ENCODE peak calls at places on chromosomes 3 and 15, in nine cellular contexts. One of them, this sample, is unnamed.
A peak's percentile ranks its signal among the peaks of the same experiment; 100 is the strongest.

GRCh38 chr15:37981781-37982180 is 47.3 kb downstream of the TMCO5A start:
- DNase-seq in neural progenitor cell: peak; percentile 30
- DNase-seq in PC-3: peak; percentile 57
- DNase-seq in H9: no peak
- DNase-seq in psoas muscle: no peak
- DNase-seq in aorta: no peak
- DNase-seq in upper lobe of right lung: no peak
- DNase-seq in small intestine: peak; percentile 24
- DNase-seq in left ventricle myocardium inferior: no peak
- DNase-seq in this sample: no peak

GRCh38 chr3:4174760-4175159 is 128.4 kb upstream of the SETMAR start:
- DNase-seq in neural progenitor cell: no peak
- DNase-seq in PC-3: no peak
- DNase-seq in H9: no peak
- DNase-seq in psoas muscle: no peak
- DNase-seq in aorta: no peak
- DNase-seq in upper lobe of right lung: no peak
- DNase-seq in small intestine: no peak
- DNase-seq in left ventricle myocardium inferior: no peak
- DNase-seq in this sample: no peak

GRCh38 chr3:23219117-23219516 is 16.0 kb downstream of the UBE2E2 start:
- DNase-seq in neural progenitor cell: no peak
- DNase-seq in PC-3: peak; percentile 41
- DNase-seq in H9: no peak
- DNase-seq in psoas muscle: no peak
- DNase-seq in aorta: no peak
- DNase-seq in upper lobe of right lung: no peak
- DNase-seq in small intestine: no peak
- DNase-seq in left ventricle myocardium inferior: no peak
- DNase-seq in this sample: no peak

GRCh38 chr3:154973851-154974250 is 106.3 kb upstream of the MME start:
- DNase-seq in neural progenitor cell: no peak
- DNase-seq in PC-3: no peak
- DNase-seq in H9: no peak
- DNase-seq in psoas muscle: no peak
- DNase-seq in aorta: no peak
- DNase-seq in upper lobe of right lung: no peak
- DNase-seq in small intestine: no peak
- DNase-seq in left ventricle myocardium inferior: no peak
- DNase-seq in this sample: no peak

GRCh38 chr3:173823911-173824460 is 426.4 kb downstream of the NLGN1 start:
- DNase-seq in neural progenitor cell: no peak
- DNase-seq in PC-3: no peak
- DNase-seq in H9: no peak
- DNase-seq in psoas muscle: no peak
- DNase-seq in aorta: no peak
- DNase-seq in upper lobe of right lung: no peak
- DNase-seq in small intestine: no peak
- DNase-seq in left ventricle myocardium inferior: no peak
- DNase-seq in this sample: no peak

GRCh38 chr15:70013647-70014310 is 83.9 kb downstream of the TLE3 start:
- DNase-seq in neural progenitor cell: no peak
- DNase-seq in PC-3: no peak
- DNase-seq in H9: no peak
- DNase-seq in psoas muscle: no peak
- DNase-seq in aorta: no peak
- DNase-seq in upper lobe of right lung: no peak
- DNase-seq in small intestine: no peak
- DNase-seq in left ventricle myocardium inferior: no peak
- DNase-seq in this sample: no peak

GRCh38 chr3:101466465-101467309 is 46.3 kb downstream of the SENP7 start:
- DNase-seq in neural progenitor cell: peak; percentile 62
- DNase-seq in PC-3: no peak
- DNase-seq in H9: peak; percentile 64
- DNase-seq in psoas muscle: no peak
- DNase-seq in aorta: no peak
- DNase-seq in upper lobe of right lung: no peak
- DNase-seq in small intestine: peak; percentile 22
- DNase-seq in left ventricle myocardium inferior: no peak
- DNase-seq in this sample: no peak

GRCh38 chr3:42608586-42608985 is 8.1 kb downstream of the NKTR start:
- DNase-seq in neural progenitor cell: no peak
- DNase-seq in PC-3: no peak
- DNase-seq in H9: no peak
- DNase-seq in psoas muscle: no peak
- DNase-seq in aorta: no peak
- DNase-seq in upper lobe of right lung: no peak
- DNase-seq in small intestine: no peak
- DNase-seq in left ventricle myocardium inferior: no peak
- DNase-seq in this sample: peak; percentile 31

GRCh38 chr3:138923531-138923994 is 23.4 kb downstream of the FOXL2 start:
- DNase-seq in neural progenitor cell: peak; percentile 88
- DNase-seq in PC-3: peak; percentile 88
- DNase-seq in H9: peak; percentile 91
- DNase-seq in psoas muscle: peak; percentile 85
- DNase-seq in aorta: peak; percentile 90
- DNase-seq in upper lobe of right lung: peak; percentile 84
- DNase-seq in small intestine: peak; percentile 90
- DNase-seq in left ventricle myocardium inferior: peak; percentile 74
- DNase-seq in this sample: peak; percentile 81

GRCh38 chr15:58748040-58748786 is 1.3 kb downstream of the ADAM10 start:
- DNase-seq in neural progenitor cell: no peak
- DNase-seq in PC-3: no peak
- DNase-seq in H9: no peak
- DNase-seq in psoas muscle: no peak
- DNase-seq in aorta: no peak
- DNase-seq in upper lobe of right lung: no peak
- DNase-seq in small intestine: no peak
- DNase-seq in left ventricle myocardium inferior: no peak
- DNase-seq in this sample: no peak

GRCh38 chr3:148087601-148088371 is 609.9 kb upstream of the AGTR1 start:
- DNase-seq in neural progenitor cell: no peak
- DNase-seq in PC-3: no peak
- DNase-seq in H9: no peak
- DNase-seq in psoas muscle: no peak
- DNase-seq in aorta: peak; percentile 55
- DNase-seq in upper lobe of right lung: no peak
- DNase-seq in small intestine: no peak
- DNase-seq in left ventricle myocardium inferior: no peak
- DNase-seq in this sample: no peak

GRCh38 chr3:142450192-142450591 is 2.4 kb upstream of the XRN1 start:
- DNase-seq in neural progenitor cell: no peak
- DNase-seq in PC-3: no peak
- DNase-seq in H9: no peak
- DNase-seq in psoas muscle: no peak
- DNase-seq in aorta: no peak
- DNase-seq in upper lobe of right lung: no peak
- DNase-seq in small intestine: no peak
- DNase-seq in left ventricle myocardium inferior: no peak
- DNase-seq in this sample: no peak

GRCh38 chr15:28113426-28114113 is 14.5 kb upstream of the OCA2 start:
- DNase-seq in neural progenitor cell: no peak
- DNase-seq in PC-3: no peak
- DNase-seq in H9: no peak
- DNase-seq in psoas muscle: no peak
- DNase-seq in aorta: no peak
- DNase-seq in upper lobe of right lung: peak; percentile 55
- DNase-seq in small intestine: no peak
- DNase-seq in left ventricle myocardium inferior: no peak
- DNase-seq in this sample: no peak

GRCh38 chr3:149401926-149402310 is 24.5 kb upstream of the TM4SF1 start:
- DNase-seq in neural progenitor cell: no peak
- DNase-seq in PC-3: no peak
- DNase-seq in H9: no peak
- DNase-seq in psoas muscle: no peak
- DNase-seq in aorta: no peak
- DNase-seq in upper lobe of right lung: no peak
- DNase-seq in small intestine: peak; percentile 39
- DNase-seq in left ventricle myocardium inferior: no peak
- DNase-seq in this sample: no peak

GRCh38 chr3:78186404-78186803 is 1146.5 kb downstream of the ROBO2 start:
- DNase-seq in neural progenitor cell: peak; percentile 43
- DNase-seq in PC-3: no peak
- DNase-seq in H9: no peak
- DNase-seq in psoas muscle: no peak
- DNase-seq in aorta: no peak
- DNase-seq in upper lobe of right lung: no peak
- DNase-seq in small intestine: no peak
- DNase-seq in left ventricle myocardium inferior: no peak
- DNase-seq in this sample: peak; percentile 9

GRCh38 chr3:124887177-124887995 is at the start of gene ITGB5:
- DNase-seq in neural progenitor cell: peak; percentile 91
- DNase-seq in PC-3: peak; percentile 70
- DNase-seq in H9: peak; percentile 67
- DNase-seq in psoas muscle: peak; percentile 90
- DNase-seq in aorta: peak; percentile 95
- DNase-seq in upper lobe of right lung: peak; percentile 92
- DNase-seq in small intestine: peak; percentile 84
- DNase-seq in left ventricle myocardium inferior: peak; percentile 86
- DNase-seq in this sample: peak; percentile 80

GRCh38 chr3:16828815-16829214 is 55.9 kb upstream of the PLCL2 start:
- DNase-seq in neural progenitor cell: peak; percentile 60
- DNase-seq in PC-3: peak; percentile 84
- DNase-seq in H9: peak; percentile 62
- DNase-seq in psoas muscle: no peak
- DNase-seq in aorta: no peak
- DNase-seq in upper lobe of right lung: no peak
- DNase-seq in small intestine: peak; percentile 60
- DNase-seq in left ventricle myocardium inferior: no peak
- DNase-seq in this sample: no peak

DNA sequence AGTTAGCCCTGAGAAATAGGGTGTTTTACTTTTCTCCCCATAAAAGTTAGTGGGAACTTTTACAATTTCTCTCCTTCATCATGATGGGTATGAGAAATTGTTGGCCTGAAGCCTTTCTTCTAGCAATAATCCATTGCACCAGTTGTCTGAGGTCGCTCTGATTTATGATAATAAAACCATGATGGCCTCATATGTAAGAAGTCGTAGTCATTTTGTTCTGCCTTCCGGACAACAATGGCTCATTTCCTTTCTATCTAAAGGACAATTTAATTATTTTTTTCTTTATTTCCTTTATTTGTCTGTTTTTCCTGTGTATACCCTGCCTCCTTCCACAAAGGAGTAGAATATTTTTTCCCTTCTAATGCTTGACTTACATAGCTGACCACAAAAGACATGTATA is 31.6 kb upstream of the GNB4 start:
- DNase-seq in neural progenitor cell: no peak
- DNase-seq in PC-3: no peak
- DNase-seq in H9: no peak
- DNase-seq in psoas muscle: no peak
- DNase-seq in aorta: no peak
- DNase-seq in upper lobe of right lung: no peak
- DNase-seq in small intestine: no peak
- DNase-seq in left ventricle myocardium inferior: no peak
- DNase-seq in this sample: no peak
- H3K27ac ChIP-seq in neural progenitor cell: no peak overlapping the region
- H3K27ac ChIP-seq in PC-3: no peak overlapping the region
- H3K27ac ChIP-seq in H9: no peak overlapping the region
- H3K27ac ChIP-seq in psoas muscle: no peak overlapping the region
- H3K27ac ChIP-seq in aorta: no peak overlapping the region
- H3K27ac ChIP-seq in upper lobe of right lung: no peak overlapping the region
- H3K27ac ChIP-seq in small intestine: no peak overlapping the region
- H3K27ac ChIP-seq in left ventricle myocardium inferior: no peak overlapping the region
- H3K27ac ChIP-seq in this sample: no peak overlapping the region

DNA sequence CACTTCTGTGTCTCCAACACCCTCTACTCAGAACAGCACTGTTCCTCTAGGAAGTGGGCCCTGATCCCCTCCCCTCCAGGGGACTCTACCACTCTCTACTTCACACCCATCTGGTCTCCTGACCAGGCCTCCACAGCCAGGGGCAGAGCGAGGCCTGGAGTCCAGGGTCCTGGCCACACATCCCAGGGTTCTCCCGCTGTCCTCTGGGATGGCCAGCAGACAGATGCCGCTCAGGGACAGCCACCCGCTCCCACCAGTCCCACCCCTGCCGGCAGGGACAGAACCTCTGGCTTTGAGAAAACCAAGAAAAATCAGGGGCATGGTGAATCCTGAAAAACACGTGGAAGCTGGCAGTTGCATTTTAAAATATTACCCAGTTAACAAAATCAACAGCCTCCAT is 32.0 kb upstream of the IQSEC1 start:
- DNase-seq in neural progenitor cell: no peak
- DNase-seq in PC-3: no peak
- DNase-seq in H9: no peak
- DNase-seq in psoas muscle: no peak
- DNase-seq in aorta: peak; percentile 53
- DNase-seq in upper lobe of right lung: no peak
- DNase-seq in small intestine: no peak
- DNase-seq in left ventricle myocardium inferior: peak; percentile 7
- DNase-seq in this sample: no peak
- H3K4me1 ChIP-seq in neural progenitor cell: no peaks in the 10 kb centered on the region
- H3K4me1 ChIP-seq in PC-3: peaks cover 54% of the 10 kb centered on the region
- H3K4me1 ChIP-seq in H9: no peaks in the 10 kb centered on the region
- H3K4me1 ChIP-seq in psoas muscle: no peaks in the 10 kb centered on the region
- H3K4me1 ChIP-seq in aorta: no peaks in the 10 kb centered on the region
- H3K4me1 ChIP-seq in upper lobe of right lung: no peaks in the 10 kb centered on the region
- H3K4me1 ChIP-seq in small intestine: no peaks in the 10 kb centered on the region
- H3K4me1 ChIP-seq in left ventricle myocardium inferior: no peaks in the 10 kb centered on the region
- H3K4me1 ChIP-seq in this sample: no peaks in the 10 kb centered on the region

DNA sequence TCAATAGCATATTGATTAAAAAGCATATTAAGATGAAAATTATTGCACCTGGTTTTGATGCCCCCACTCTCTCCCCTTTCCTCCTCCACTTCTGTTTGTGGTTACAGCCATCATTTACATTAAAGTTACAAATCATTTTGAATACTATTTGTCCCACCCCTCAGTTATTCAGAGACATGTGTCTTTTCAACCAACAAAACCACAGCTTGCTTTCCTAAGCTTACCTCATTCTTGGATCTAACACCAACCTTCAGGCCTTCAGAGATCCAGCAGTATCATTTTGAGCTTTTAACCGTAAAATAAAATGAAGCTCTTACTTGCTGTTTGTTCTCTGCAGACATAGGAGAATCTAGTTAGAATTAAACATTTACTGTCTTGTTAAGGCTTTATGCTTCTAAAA is 4.7 kb downstream of the PXYLP1 start:
- DNase-seq in neural progenitor cell: no peak
- DNase-seq in PC-3: no peak
- DNase-seq in H9: no peak
- DNase-seq in psoas muscle: no peak
- DNase-seq in aorta: no peak
- DNase-seq in upper lobe of right lung: no peak
- DNase-seq in small intestine: no peak
- DNase-seq in left ventricle myocardium inferior: no peak
- DNase-seq in this sample: no peak
- H3K27ac ChIP-seq in neural progenitor cell: no peak overlapping the region
- H3K27ac ChIP-seq in PC-3: no peak overlapping the region
- H3K27ac ChIP-seq in H9: no peak overlapping the region
- H3K27ac ChIP-seq in psoas muscle: no peak overlapping the region
- H3K27ac ChIP-seq in aorta: no peak overlapping the region
- H3K27ac ChIP-seq in upper lobe of right lung: no peak overlapping the region
- H3K27ac ChIP-seq in small intestine: no peak overlapping the region
- H3K27ac ChIP-seq in left ventricle myocardium inferior: peak overlapping the region; percentile 49
- H3K27ac ChIP-seq in this sample: peak overlapping the region; percentile 76

DNA sequence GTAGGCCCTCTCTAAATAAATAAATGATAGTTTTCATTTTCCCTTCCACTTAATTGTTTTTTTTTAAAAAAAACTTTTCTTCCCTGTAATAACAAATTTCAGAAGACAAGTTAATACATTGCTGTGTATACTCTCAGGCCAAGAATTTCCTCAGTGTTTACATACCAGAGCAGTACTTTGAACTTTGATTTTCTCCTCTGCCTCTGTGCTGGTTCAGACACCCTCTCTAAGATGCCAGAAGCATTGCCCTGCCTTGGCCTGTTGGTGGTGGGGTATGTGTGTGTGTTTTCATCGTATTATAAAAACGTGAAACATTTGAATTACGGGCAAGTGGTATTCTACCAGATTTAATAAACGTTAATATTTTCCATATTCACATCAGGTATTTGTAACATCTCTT is 70.1 kb downstream of the SMAD3 start:
- DNase-seq in neural progenitor cell: no peak
- DNase-seq in PC-3: no peak
- DNase-seq in H9: no peak
- DNase-seq in psoas muscle: no peak
- DNase-seq in aorta: no peak
- DNase-seq in upper lobe of right lung: no peak
- DNase-seq in small intestine: peak; percentile 85
- DNase-seq in left ventricle myocardium inferior: no peak
- DNase-seq in this sample: no peak
- H3K4me1 ChIP-seq in neural progenitor cell: peaks cover 55% of the 10 kb centered on the region
- H3K4me1 ChIP-seq in PC-3: peaks cover 41% of the 10 kb centered on the region
- H3K4me1 ChIP-seq in H9: peaks cover 9% of the 10 kb centered on the region
- H3K4me1 ChIP-seq in psoas muscle: peaks cover 98% of the 10 kb centered on the region
- H3K4me1 ChIP-seq in aorta: no peaks in the 10 kb centered on the region
- H3K4me1 ChIP-seq in upper lobe of right lung: peaks cover 93% of the 10 kb centered on the region
- H3K4me1 ChIP-seq in small intestine: peaks cover 14% of the 10 kb centered on the region
- H3K4me1 ChIP-seq in left ventricle myocardium inferior: peaks cover 93% of the 10 kb centered on the region
- H3K4me1 ChIP-seq in this sample: peaks cover 55% of the 10 kb centered on the region

This sample was measured in heart right ventricle.